ENCODE peak calls at places on chromosomes 3 and 15, in four cellular contexts. D is activated T-helper 1 cell treated with Interleukin-2 at 50 U/mL for 16 hours, Z is A172, R is NCI-H1092 treated with DMSO at 0.1 percent for 48 hours. S is an unnamed sample.
A peak's percentile ranks its signal among the peaks of the same experiment; 100 is the strongest.

GRCh38 chr15:89017370-89018066 is 70.7 kb upstream of the ABHD2 start:
- DNase-seq in D (peak; percentile 68), Z (peak; percentile 83), R (peak; percentile 20), S (peak; percentile 66)

GRCh38 chr3:73510784-73511183 is 114.0 kb downstream of the PDZRN3 start:
- DNase-seq in D (no peak), Z (no peak), R (no peak), S (no peak)

GRCh38 chr3:173584093-173584833 is 186.7 kb downstream of the NLGN1 start:
- DNase-seq in D (no peak), Z (peak; percentile 67), R (peak; percentile 30), S (peak; percentile 50)

GRCh38 chr3:129033619-129034321 is 26.8 kb upstream of the GP9 start:
- DNase-seq in D (no peak), Z (no peak), R (no peak), S (no peak)

GRCh38 chr3:127034195-127034989 is 51.5 kb downstream of the PLXNA1 start:
- DNase-seq in D (no peak), Z (no peak), R (no peak), S (no peak)

GRCh38 chr3:197428117-197428761 is 127.5 kb downstream of the BDH1 start:
- DNase-seq in D (peak; percentile 13), Z (peak; percentile 93), R (no peak), S (no peak)

GRCh38 chr3:8406479-8406878 is 95.1 kb upstream of the LMCD1 start:
- DNase-seq in D (no peak), Z (no peak), R (no peak), S (no peak)

GRCh38 chr3:62142280-62142679 is 231.1 kb downstream of the FEZF2 start:
- DNase-seq in D (no peak), Z (no peak), R (no peak), S (no peak)

GRCh38 chr3:197407053-197407452 is 108.6 kb upstream of the DLG1 start:
- DNase-seq in D (no peak), Z (no peak), R (no peak), S (no peak)

GRCh38 chr3:193875601-193876321 is 260.2 kb upstream of the HES1 start:
- DNase-seq in D (no peak), Z (no peak), R (no peak), S (no peak)

GRCh38 chr3:185717121-185717520 is 107.7 kb downstream of the IGF2BP2 start:
- DNase-seq in D (no peak), Z (no peak), R (no peak), S (no peak)

GRCh38 chr3:109387241-109387640 is 49.9 kb upstream of the DPPA4 start:
- DNase-seq in D (no peak), Z (no peak), R (no peak), S (no peak)

GRCh38 chr15:36177590-36178281 is 401.7 kb upstream of the CDIN1 start:
- DNase-seq in D (no peak), Z (no peak), R (peak; percentile 10), S (peak; percentile 83)

GRCh38 chr3:193830791-193831191 is 237.8 kb downstream of the OPA1 start:
- DNase-seq in D (no peak), Z (no peak), R (peak; percentile 43), S (peak; percentile 99)

GRCh38 chr3:146280859-146281258 is 30.0 kb upstream of the PLSCR4 start:
- DNase-seq in D (no peak), Z (no peak), R (no peak), S (no peak)

GRCh38 chr3:77236118-77236517 is 196.2 kb downstream of the ROBO2 start:
- DNase-seq in D (no peak), Z (no peak), R (no peak), S (no peak)

GRCh38 chr15:99305761-99306505 is 54.7 kb downstream of the LRRC28 start:
- DNase-seq in D (no peak), Z (peak; percentile 51), R (peak; percentile 25), S (peak; percentile 86)

GRCh38 chr3:186826978-186827857 is 15.3 kb upstream of the ADIPOQ start:
- DNase-seq in D (peak; percentile 82), Z (peak; percentile 63), R (peak; percentile 86), S (peak; percentile 92)

GRCh38 chr3:45489730-45490309 is 101.4 kb downstream of the LARS2 start:
- DNase-seq in D (no peak), Z (no peak), R (no peak), S (no peak)

GRCh38 chr3:185880600-185880999 is 55.8 kb upstream of the IGF2BP2 start:
- DNase-seq in D (no peak), Z (no peak), R (no peak), S (no peak)

GRCh38 chr15:92690370-92690769 is 34.8 kb upstream of the FAM174B start:
- DNase-seq in D (no peak), Z (no peak), R (no peak), S (no peak)

GRCh38 chr15:61169904-61170695 is 59.0 kb downstream of the RORA start:
- DNase-seq in D (no peak), Z (no peak), R (no peak), S (no peak)

GRCh38 chr3:42490243-42490642 is 12.2 kb upstream of the VIPR1 start:
- DNase-seq in D (no peak), Z (peak; percentile 42), R (no peak), S (no peak)

GRCh38 chr3:101732240-101732641 is 7.8 kb downstream of the CEP97 start:
- DNase-seq in D (no peak), Z (no peak), R (no peak), S (no peak)

GRCh38 chr15:94206463-94207167 is 24.7 kb upstream of the MCTP2 start:
- DNase-seq in D (no peak), Z (peak; percentile 58), R (no peak), S (no peak)

GRCh38 chr3:149288655-149289054 is 44.8 kb downstream of the TM4SF18 start:
- DNase-seq in D (no peak), Z (no peak), R (no peak), S (no peak)

GRCh38 chr3:71389911-71390573 is 193.5 kb downstream of the FOXP1 start:
- DNase-seq in D (no peak), Z (no peak), R (peak; percentile 31), S (peak; percentile 43)

GRCh38 chr15:36075333-36075732 is 504.1 kb upstream of the CDIN1 start:
- DNase-seq in D (no peak), Z (no peak), R (no peak), S (no peak)

GRCh38 chr15:49953421-49953820 is 165.6 kb downstream of the ATP8B4 start:
- DNase-seq in D (no peak), Z (no peak), R (no peak), S (no peak)

GRCh38 chr3:152200476-152201422 is 68.0 kb upstream of the MBNL1 start:
- DNase-seq in D (no peak), Z (no peak), R (no peak), S (no peak)

GRCh38 chr3:49534581-49535495 is 19.4 kb upstream of the BSN start:
- DNase-seq in D (no peak), Z (no peak), R (peak; percentile 47), S (no peak)

GRCh38 chr3:142706308-142707127 is 17.3 kb upstream of the TRPC1 start:
- DNase-seq in D (no peak), Z (no peak), R (no peak), S (no peak)